ENCODE peak calls at places on chromosome 12, in four cellular contexts. One of them, this sample, is unnamed. For H3K27me3, the result is how much of the 10 kb centered on the place peaks cover.

GRCh38 chr12:48985475-48985897 is 7.4 kb downstream of the WNT1 start:
- DNase-seq in fibroblast of lung: no peak
- DNase-seq in aorta: peak
- DNase-seq in psoas muscle: peak
- DNase-seq in this sample: peak

GRCh38 chr12:117461732-117462131 is 100.3 kb upstream of the NOS1 start:
- DNase-seq in fibroblast of lung: no peak
- DNase-seq in psoas muscle: no peak
- DNase-seq in aorta: no peak
- DNase-seq in this sample: no peak

GRCh38 chr12:43255642-43256041 is 296.4 kb downstream of the ADAMTS20 start:
- DNase-seq in psoas muscle: no peak
- DNase-seq in aorta: no peak
- DNase-seq in fibroblast of lung: no peak
- DNase-seq in this sample: no peak

GRCh38 chr12:64099430-64099829 is 122.7 kb downstream of the KICS2 start:
- DNase-seq in psoas muscle: peak
- DNase-seq in fibroblast of lung: peak
- DNase-seq in aorta: no peak
- DNase-seq in this sample: no peak

GRCh38 chr12:13205809-13206559 is 9.5 kb downstream of the EMP1 start:
- DNase-seq in fibroblast of lung: peak
- DNase-seq in psoas muscle: no peak
- DNase-seq in aorta: no peak
- DNase-seq in this sample: no peak

GRCh38 chr12:116962197-116962596 is 51.4 kb downstream of the FBXW8 start:
- DNase-seq in fibroblast of lung: no peak
- DNase-seq in aorta: no peak
- DNase-seq in psoas muscle: no peak
- DNase-seq in this sample: no peak

GRCh38 chr12:50515587-50515986 is 10.8 kb downstream of the DIP2B start:
- DNase-seq in aorta: no peak
- DNase-seq in fibroblast of lung: no peak
- DNase-seq in psoas muscle: no peak
- DNase-seq in this sample: no peak

GRCh38 chr12:18971932-18972331 is 157.6 kb upstream of the PLEKHA5 start:
- DNase-seq in psoas muscle: no peak
- DNase-seq in aorta: no peak
- DNase-seq in fibroblast of lung: no peak
- DNase-seq in this sample: no peak

GRCh38 chr12:118220697-118221096 is 84.8 kb downstream of the PEBP1 start:
- DNase-seq in aorta: no peak
- DNase-seq in psoas muscle: no peak
- DNase-seq in fibroblast of lung: peak
- DNase-seq in this sample: no peak

GRCh38 chr12:47124451-47124850 is 44.7 kb upstream of the AMIGO2 start:
- DNase-seq in fibroblast of lung: peak
- DNase-seq in aorta: no peak
- DNase-seq in psoas muscle: no peak
- DNase-seq in this sample: no peak

GRCh38 chr12:90333939-90334338 is 621.0 kb downstream of the CCER1 start:
- DNase-seq in fibroblast of lung: peak
- DNase-seq in aorta: no peak
- DNase-seq in psoas muscle: no peak
- DNase-seq in this sample: no peak

GRCh38 chr12:29024117-29024516 is 125.0 kb upstream of the FAR2 start:
- DNase-seq in psoas muscle: no peak
- DNase-seq in fibroblast of lung: no peak
- DNase-seq in aorta: no peak
- DNase-seq in this sample: no peak

GRCh38 chr12:693937-694533 is 30.8 kb upstream of the NINJ2 start:
- DNase-seq in psoas muscle: no peak
- DNase-seq in fibroblast of lung: no peak
- DNase-seq in aorta: no peak
- DNase-seq in this sample: no peak

GRCh38 chr12:107730942-107731341 is 30.0 kb downstream of the PRDM4 start:
- DNase-seq in psoas muscle: no peak
- DNase-seq in fibroblast of lung: no peak
- DNase-seq in aorta: no peak
- DNase-seq in this sample: no peak

GRCh38 chr12:108457006-108457733 is 57.9 kb upstream of the FICD start:
- DNase-seq in fibroblast of lung: peak
- DNase-seq in aorta: no peak
- DNase-seq in psoas muscle: no peak
- DNase-seq in this sample: no peak

GRCh38 chr12:52175411-52176350 is 16.1 kb downstream of the KRT80 start:
- DNase-seq in aorta: no peak
- DNase-seq in psoas muscle: no peak
- DNase-seq in fibroblast of lung: peak
- DNase-seq in this sample: no peak

GRCh38 chr12:111775205-111776193 is 8.8 kb downstream of the ALDH2 start:
- DNase-seq in fibroblast of lung: peak
- DNase-seq in psoas muscle: peak
- DNase-seq in aorta: peak
- DNase-seq in this sample: peak

GRCh38 chr12:6914246-6914947 is at the start of gene ENO2:
- DNase-seq in aorta: peak
- DNase-seq in fibroblast of lung: peak
- DNase-seq in psoas muscle: peak
- DNase-seq in this sample: peak

GRCh38 chr12:100963381-100963780 is 168.8 kb downstream of the ANO4 start:
- DNase-seq in fibroblast of lung: no peak
- DNase-seq in aorta: no peak
- DNase-seq in psoas muscle: no peak
- DNase-seq in this sample: no peak

GRCh38 chr12:93336344-93336743 is 41.4 kb upstream of the NUDT4 start:
- DNase-seq in aorta: no peak
- DNase-seq in psoas muscle: no peak
- DNase-seq in fibroblast of lung: no peak
- DNase-seq in this sample: no peak

GRCh38 chr12:68250454-68250853 is 3.0 kb downstream of the IL22 start:
- DNase-seq in aorta: no peak
- DNase-seq in psoas muscle: no peak
- DNase-seq in fibroblast of lung: no peak
- DNase-seq in this sample: no peak

GRCh38 chr12:79932393-79932792 is 2.5 kb downstream of the PPP1R12A start:
- DNase-seq in psoas muscle: no peak
- DNase-seq in aorta: no peak
- DNase-seq in fibroblast of lung: no peak
- DNase-seq in this sample: no peak

GRCh38 chr12:48420031-48420775 is 52.2 kb upstream of the ANP32D start:
- DNase-seq in psoas muscle: no peak
- DNase-seq in aorta: no peak
- DNase-seq in fibroblast of lung: no peak
- DNase-seq in this sample: no peak

GRCh38 chr12:32922546-32923297 is 26.1 kb upstream of the PKP2 start:
- DNase-seq in aorta: no peak
- DNase-seq in fibroblast of lung: no peak
- DNase-seq in psoas muscle: no peak
- DNase-seq in this sample: no peak

GRCh38 chr12:108584456-108585065 is 13.3 kb downstream of the TMEM119 start:
- DNase-seq in psoas muscle: no peak
- DNase-seq in fibroblast of lung: no peak
- DNase-seq in aorta: no peak
- DNase-seq in this sample: no peak

GRCh38 chr12:1501695-1502440 is 92.5 kb downstream of the FBXL14 start:
- DNase-seq in aorta: no peak
- DNase-seq in psoas muscle: no peak
- DNase-seq in fibroblast of lung: no peak
- DNase-seq in this sample: no peak

GRCh38 chr12:89354630-89354931 is 2.3 kb upstream of the DUSP6 start:
- DNase-seq in psoas muscle: no peak
- DNase-seq in aorta: no peak
- DNase-seq in fibroblast of lung: peak
- DNase-seq in this sample: no peak

GRCh38 chr12:23484238-23484637 is 465.2 kb downstream of the SOX5 start:
- DNase-seq in psoas muscle: no peak
- DNase-seq in fibroblast of lung: peak
- DNase-seq in aorta: no peak
- DNase-seq in this sample: no peak

GRCh38 chr12:128986957-128987356 is 133.7 kb downstream of the GLT1D1 start:
- DNase-seq in fibroblast of lung: no peak
- DNase-seq in psoas muscle: no peak
- DNase-seq in aorta: no peak
- DNase-seq in this sample: no peak

GRCh38 chr12:128982933-128983332 is 129.7 kb downstream of the GLT1D1 start:
- DNase-seq in fibroblast of lung: no peak
- DNase-seq in aorta: no peak
- DNase-seq in psoas muscle: no peak
- DNase-seq in this sample: no peak

GRCh38 chr12:128980623-128981022 is 127.3 kb downstream of the GLT1D1 start:
- DNase-seq in fibroblast of lung: no peak
- DNase-seq in psoas muscle: no peak
- DNase-seq in aorta: no peak
- DNase-seq in this sample: no peak

GRCh38 chr12:128982134-128982533 is 128.9 kb downstream of the GLT1D1 start:
- DNase-seq in aorta: no peak
- DNase-seq in psoas muscle: no peak
- DNase-seq in fibroblast of lung: no peak
- DNase-seq in this sample: no peak

DNA sequence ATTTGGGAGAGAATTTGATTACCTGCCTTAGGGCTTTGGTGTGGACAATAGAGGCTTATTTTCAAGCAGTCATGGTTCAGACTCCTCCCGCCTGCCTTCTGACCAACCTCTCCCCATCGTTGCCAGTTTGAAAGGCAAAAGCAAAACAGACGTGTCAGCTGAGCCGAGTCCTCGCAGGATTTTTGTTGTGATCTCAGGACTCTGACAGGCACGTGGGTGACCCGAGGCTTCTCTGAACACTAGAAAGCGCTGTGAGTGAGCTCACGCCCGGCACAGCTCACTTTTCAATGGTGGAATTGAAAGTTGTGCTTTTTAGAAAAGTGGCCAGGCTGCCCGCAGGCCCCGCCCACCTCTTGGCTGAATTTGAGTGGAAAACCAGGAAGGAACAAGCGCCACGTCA is 130.1 kb downstream of the GLT1D1 start:
- DNase-seq in aorta: no peak
- DNase-seq in psoas muscle: no peak
- DNase-seq in fibroblast of lung: no peak
- DNase-seq in this sample: no peak
- H3K27me3 ChIP-seq in aorta: under half
- H3K27me3 ChIP-seq in psoas muscle: under half
- H3K27me3 ChIP-seq in fibroblast of lung: under half
- H3K27me3 ChIP-seq in this sample: under half

GRCh38 chr12:114026805-114027204 is 60.7 kb upstream of the RBM19 start:
- DNase-seq in fibroblast of lung: no peak
- DNase-seq in aorta: no peak
- DNase-seq in psoas muscle: no peak
- DNase-seq in this sample: no peak

DNA sequence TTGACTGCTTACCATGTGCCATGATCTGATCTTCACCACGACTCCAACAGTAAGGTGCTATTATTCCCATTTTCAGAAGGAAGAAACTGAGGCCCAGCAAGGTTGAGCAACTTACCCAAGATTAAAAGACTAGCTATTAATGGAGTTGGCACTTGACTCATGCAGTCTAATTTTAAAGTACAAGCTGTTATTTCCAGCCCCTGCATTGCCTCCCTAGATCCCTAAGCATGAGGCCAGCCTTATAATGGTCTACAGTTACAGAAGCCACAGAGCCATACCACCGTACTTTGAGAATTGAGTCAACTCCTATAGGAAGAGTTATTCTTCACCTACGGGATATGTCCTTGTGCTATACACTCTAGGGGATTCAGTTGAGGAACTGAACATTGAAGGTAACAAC is 66.7 kb upstream of the RBM19 start:
- DNase-seq in fibroblast of lung: no peak
- DNase-seq in aorta: no peak
- DNase-seq in psoas muscle: no peak
- DNase-seq in this sample: no peak
- H3K4me3 ChIP-seq in fibroblast of lung: no peak
- H3K4me3 ChIP-seq in aorta: no peak
- H3K4me3 ChIP-seq in psoas muscle: no peak
- H3K4me3 ChIP-seq in this sample: no peak

GRCh38 chr12:130044991-130045621 is 117.2 kb upstream of the FZD10 start:
- DNase-seq in psoas muscle: no peak
- DNase-seq in fibroblast of lung: no peak
- DNase-seq in aorta: no peak
- DNase-seq in this sample: no peak

GRCh38 chr12:130043685-130044421 is 118.4 kb upstream of the FZD10 start:
- DNase-seq in aorta: no peak
- DNase-seq in fibroblast of lung: no peak
- DNase-seq in psoas muscle: no peak
- DNase-seq in this sample: no peak

DNA sequence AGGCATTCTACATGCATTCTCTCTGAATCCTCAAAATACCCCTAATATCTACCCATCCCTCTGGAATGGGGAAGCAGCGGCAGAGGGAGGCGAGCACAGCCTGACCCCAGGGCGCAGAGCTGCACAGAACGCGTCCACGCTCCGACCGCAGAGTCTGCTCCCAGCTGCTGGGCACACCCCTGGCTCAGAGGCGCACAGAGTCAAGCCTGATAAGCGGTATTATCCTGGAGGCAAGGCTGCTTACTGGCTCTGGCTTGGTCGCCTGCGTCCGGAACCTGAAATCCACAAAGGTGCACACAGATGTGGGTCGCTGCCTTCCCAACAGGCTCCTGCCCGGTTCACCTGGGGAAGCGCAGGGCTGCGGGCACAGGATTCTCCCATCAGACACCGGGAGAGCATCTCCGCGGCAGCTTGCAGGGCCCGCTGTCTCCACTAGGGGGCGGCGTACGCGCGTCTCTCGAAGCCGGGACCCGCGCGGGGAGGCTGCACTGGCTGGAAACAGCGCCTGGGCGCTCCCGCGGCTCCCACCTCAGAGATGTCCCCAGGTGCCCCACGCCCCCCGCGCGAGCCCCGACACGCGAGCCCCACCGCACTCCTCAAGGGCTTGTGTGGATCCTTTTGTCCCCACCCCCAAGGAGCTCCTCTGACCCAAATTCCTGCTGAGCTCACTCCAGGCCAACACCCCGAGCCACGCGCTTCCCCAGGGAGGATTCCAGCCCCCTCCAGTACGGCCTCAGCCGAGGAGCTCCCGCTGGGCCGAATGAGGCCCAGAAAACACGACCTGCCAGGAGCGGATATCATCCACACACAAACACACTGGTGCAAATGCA is 120.1 kb upstream of the FZD10 start:
- DNase-seq in fibroblast of lung: no peak
- DNase-seq in aorta: peak
- DNase-seq in psoas muscle: peak
- DNase-seq in this sample: no peak
- H3K27me3 ChIP-seq in fibroblast of lung: under half
- H3K27me3 ChIP-seq in aorta: under half
- H3K27me3 ChIP-seq in psoas muscle: under half
- H3K27me3 ChIP-seq in this sample: half or more

GRCh38 chr12:56206373-56207166 is 15.2 kb downstream of the RNF41 start:
- DNase-seq in fibroblast of lung: peak
- DNase-seq in psoas muscle: peak
- DNase-seq in aorta: no peak
- DNase-seq in this sample: no peak

GRCh38 chr12:56204275-56204674 is 15.0 kb upstream of the SMARCC2 start:
- DNase-seq in fibroblast of lung: no peak
- DNase-seq in aorta: no peak
- DNase-seq in psoas muscle: no peak
- DNase-seq in this sample: no peak

GRCh38 chr12:56205445-56205844 is 16.2 kb upstream of the SMARCC2 start:
- DNase-seq in fibroblast of lung: no peak
- DNase-seq in psoas muscle: no peak
- DNase-seq in aorta: no peak
- DNase-seq in this sample: no peak

GRCh38 chr12:56212360-56212759 is 9.4 kb downstream of the RNF41 start:
- DNase-seq in aorta: no peak
- DNase-seq in fibroblast of lung: no peak
- DNase-seq in psoas muscle: no peak
- DNase-seq in this sample: no peak

GRCh38 chr12:56208014-56208413 is 13.7 kb downstream of the RNF41 start:
- DNase-seq in psoas muscle: no peak
- DNase-seq in aorta: no peak
- DNase-seq in fibroblast of lung: no peak
- DNase-seq in this sample: no peak
- H3K4me3 ChIP-seq in psoas muscle: no peak
- H3K4me3 ChIP-seq in aorta: no peak
- H3K4me3 ChIP-seq in fibroblast of lung: no peak
- H3K4me3 ChIP-seq in this sample: no peak

This sample was measured in left lung.